ENCODE peak calls at places on chromosomes 2 and 18, in four cellular contexts. L is vagina, W is Caco-2, T is RWPE2. J is an unnamed sample. For H3K36me3, the result is how much of the 10 kb centered on the place peaks cover.

GRCh38 chr18:52716926-52717325 is 376.9 kb downstream of the DCC start:
- DNase-seq in L (no peak), W (peak), T (no peak), J (no peak)

GRCh38 chr2:132969371-132969985 is 299.5 kb upstream of the LYPD1 start:
- DNase-seq in L (no peak), T (no peak), W (no peak), J (no peak)

GRCh38 chr2:108926561-108927380 is 62.2 kb downstream of the EDAR start:
- DNase-seq in L (no peak), W (no peak), T (no peak), J (no peak)

GRCh38 chr18:24249716-24250115 is 110.9 kb downstream of the CABYR start:
- DNase-seq in L (no peak), T (no peak), W (no peak), J (no peak)

GRCh38 chr2:239113164-239113563 is 265.3 kb downstream of the TWIST2 start:
- DNase-seq in W (peak), L (no peak), T (no peak), J (no peak)

GRCh38 chr2:232309592-232309991 is 69.0 kb upstream of the ALPP start:
- DNase-seq in L (no peak), W (no peak), T (no peak), J (no peak)

GRCh38 chr18:12862467-12862866 is 21.6 kb downstream of the PTPN2 start:
- DNase-seq in W (peak), L (no peak), T (no peak), J (peak)

GRCh38 chr2:30666307-30666874 is 140.9 kb downstream of the CAPN13 start:
- DNase-seq in W (no peak), T (peak), L (no peak), J (peak)

GRCh38 chr2:24457730-24458129 is 33.3 kb upstream of the NCOA1 start:
- DNase-seq in T (no peak), W (no peak), L (no peak), J (no peak)

GRCh38 chr2:127090281-127091128 is 16.4 kb downstream of the BIN1 start:
- DNase-seq in L (no peak), W (no peak), T (no peak), J (no peak)

GRCh38 chr18:69758458-69758857 is 189.2 kb downstream of the CD226 start:
- DNase-seq in W (no peak), T (no peak), L (no peak), J (no peak)

DNA sequence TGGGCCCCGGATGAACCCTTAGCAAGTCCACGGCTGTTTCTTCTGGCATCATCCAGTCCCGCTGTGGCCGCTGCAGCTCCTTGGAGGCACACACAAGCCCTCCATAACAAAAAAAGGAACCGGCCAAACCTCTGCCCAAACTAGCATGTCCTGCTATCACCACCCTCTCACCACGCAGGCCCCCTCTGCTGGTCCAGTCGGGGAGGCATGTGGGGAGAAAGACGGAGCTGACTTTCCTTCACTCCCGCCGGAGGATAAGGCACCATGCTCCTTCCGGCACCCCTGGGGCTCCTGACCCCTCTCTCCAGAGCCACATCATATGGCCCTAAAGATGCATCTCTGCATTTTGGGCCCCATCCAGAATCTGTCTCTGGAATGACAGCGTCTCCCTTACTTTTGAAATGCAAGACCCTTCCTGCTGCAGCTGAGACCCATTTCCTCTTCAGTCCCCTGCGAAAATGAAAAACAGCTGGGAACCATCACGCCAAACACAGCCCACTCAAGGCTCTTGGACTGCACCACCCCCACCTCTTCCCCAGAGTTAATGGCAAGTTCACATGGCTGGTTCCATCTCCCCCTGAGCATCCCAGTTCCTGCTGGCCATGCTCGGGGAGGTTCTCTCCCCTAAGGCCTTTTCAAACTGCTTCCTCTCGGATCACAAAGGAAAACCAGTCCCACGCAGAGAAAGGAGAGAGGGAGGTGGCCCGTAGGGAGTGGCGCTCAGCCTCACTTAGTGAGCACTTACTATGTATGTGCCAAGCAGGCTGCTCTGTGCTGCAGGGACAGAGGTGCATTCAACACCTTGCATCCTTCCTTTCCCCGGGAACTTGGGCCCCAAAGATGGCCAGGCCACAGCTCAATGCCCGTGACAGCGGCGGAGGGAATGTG is 35.2 kb upstream of the MLPH start:
- DNase-seq in W (no peak), L (no peak), T (no peak), J (no peak)
- TF ChIP-seq CTCF in W (no peak), L (no peak), T (no peak), J (peak)

GRCh38 chr2:174036825-174037224 is 71.7 kb upstream of the SP3 start:
- DNase-seq in T (no peak), L (no peak), W (no peak), J (no peak)

GRCh38 chr2:174040417-174040701 is 75.2 kb upstream of the SP3 start:
- DNase-seq in T (no peak), W (no peak), L (no peak), J (no peak)

GRCh38 chr2:174035981-174036742 is 71.0 kb upstream of the SP3 start:
- DNase-seq in T (no peak), L (peak), W (peak), J (no peak)

GRCh38 chr2:174038472-174038871 is 73.3 kb upstream of the SP3 start:
- DNase-seq in W (no peak), L (no peak), T (no peak), J (no peak)

DNA sequence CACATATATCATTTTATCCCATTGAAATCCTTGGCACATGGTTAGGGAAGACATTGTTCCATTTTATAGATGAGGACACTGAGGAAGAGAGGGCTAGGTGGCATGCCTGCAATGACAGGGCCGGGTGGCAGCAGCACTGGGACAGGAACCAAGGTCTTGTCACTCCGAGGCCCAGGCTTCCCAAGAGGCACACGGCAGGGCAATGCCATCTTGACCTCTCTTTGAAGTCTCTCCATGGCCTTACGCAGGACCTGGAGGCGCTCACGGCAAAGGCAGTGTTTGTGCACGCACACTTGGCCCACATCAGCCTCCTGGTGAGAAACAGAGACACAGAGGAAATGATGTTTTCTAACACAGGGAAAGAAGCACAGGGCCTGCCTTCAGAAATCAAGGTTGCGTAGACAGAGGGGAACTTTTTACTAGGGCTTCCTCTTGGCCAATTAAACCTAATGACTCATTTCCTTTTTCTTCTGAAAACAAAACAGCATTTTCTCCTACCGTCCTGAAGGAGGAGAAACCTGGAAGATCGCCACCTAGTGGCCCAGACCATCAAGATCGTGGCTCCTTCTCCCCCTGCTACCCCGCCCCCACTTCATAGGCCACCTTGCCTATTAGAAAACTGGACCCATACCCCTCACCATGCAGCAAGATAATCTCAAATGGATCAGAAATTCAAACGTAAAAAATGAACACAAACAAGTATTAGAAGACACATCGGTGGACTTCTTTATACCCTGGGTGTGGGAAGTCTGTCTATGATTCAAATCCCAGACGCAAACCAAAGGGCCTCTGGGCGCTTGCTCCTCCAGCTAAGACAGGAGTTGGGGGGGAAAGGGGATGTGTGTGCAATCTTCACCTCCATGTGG is 74.6 kb upstream of the SP3 start:
- DNase-seq in W (peak), T (peak), L (no peak), J (peak)
- H3K4me3 ChIP-seq in W (no peak), T (no peak), L (no peak), J (no peak)

GRCh38 chr2:36420569-36421164 is 65.1 kb downstream of the CRIM1 start:
- DNase-seq in W (no peak), T (no peak), L (no peak), J (no peak)

GRCh38 chr2:36427790-36428243 is 72.2 kb downstream of the CRIM1 start:
- DNase-seq in T (no peak), L (no peak), W (peak), J (no peak)

GRCh38 chr2:36423619-36424120 is 68.1 kb downstream of the CRIM1 start:
- DNase-seq in L (no peak), W (no peak), T (no peak), J (no peak)

GRCh38 chr2:36423172-36423571 is 67.6 kb downstream of the CRIM1 start:
- DNase-seq in T (no peak), W (no peak), L (no peak), J (no peak)

GRCh38 chr2:36425771-36426340 is 70.3 kb downstream of the CRIM1 start:
- DNase-seq in T (no peak), L (no peak), W (no peak), J (no peak)
- H3K36me3 ChIP-seq in T (half or more), L (under half), W (under half), J (under half)

GRCh38 chr2:122822319-122822718 is 1066.9 kb downstream of the TSN start:
- DNase-seq in L (no peak), T (no peak), W (no peak), J (no peak)
- TF ChIP-seq CTCF in L (no peak), T (no peak), W (no peak), J (no peak)

GRCh38 chr2:144937899-144938298 is 418.0 kb upstream of the ZEB2 start:
- DNase-seq in L (no peak), T (no peak), W (no peak), J (no peak)
- H3K4me3 ChIP-seq in L (no peak), T (no peak), W (no peak), J (no peak)

GRCh38 chr2:9451231-9451630 is 23.1 kb upstream of the IAH1 start:
- DNase-seq in T (no peak), L (no peak), W (no peak), J (no peak)
- H3K36me3 ChIP-seq in T (half or more), L (under half), W (under half), J (under half)

GRCh38 chr18:54906636-54907180 is 52.6 kb downstream of the CCDC68 start:
- DNase-seq in L (no peak), T (no peak), W (no peak), J (no peak)
- TF ChIP-seq CTCF in L (no peak), T (no peak), W (no peak), J (no peak)

DNA sequence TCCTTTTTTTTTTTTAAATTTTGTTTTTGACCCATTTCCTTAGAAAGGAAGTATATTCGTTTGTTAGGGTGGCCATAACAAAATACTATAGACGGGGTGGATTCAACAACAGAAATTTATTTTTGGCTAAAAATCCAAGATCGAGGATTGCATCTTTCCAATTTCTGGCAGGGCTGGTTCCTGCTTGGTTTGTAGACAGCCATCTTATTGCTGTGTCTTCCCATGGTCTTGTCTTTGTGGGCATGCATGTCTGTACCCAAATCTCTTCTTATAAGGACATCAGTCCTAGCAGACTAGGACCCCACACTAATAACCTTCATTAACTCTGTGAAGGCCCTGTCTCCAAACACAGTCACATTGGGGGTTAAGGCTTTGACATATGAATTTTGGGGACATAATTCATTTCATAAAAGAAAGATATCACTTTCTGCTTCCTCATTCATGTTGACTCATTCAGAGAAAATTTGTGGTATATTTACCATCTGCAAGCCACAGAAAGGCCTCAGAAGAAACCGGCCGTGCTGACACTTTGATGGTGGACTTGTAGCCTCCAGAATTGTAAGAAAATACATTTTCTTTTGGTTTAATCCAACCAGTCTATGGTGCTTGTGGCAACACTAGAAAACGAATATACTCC is 262.1 kb downstream of the LPIN1 start:
- DNase-seq in T (no peak), L (no peak), W (no peak), J (no peak)
- H3K4me3 ChIP-seq in T (no peak), L (no peak), W (no peak), J (no peak)

DNA sequence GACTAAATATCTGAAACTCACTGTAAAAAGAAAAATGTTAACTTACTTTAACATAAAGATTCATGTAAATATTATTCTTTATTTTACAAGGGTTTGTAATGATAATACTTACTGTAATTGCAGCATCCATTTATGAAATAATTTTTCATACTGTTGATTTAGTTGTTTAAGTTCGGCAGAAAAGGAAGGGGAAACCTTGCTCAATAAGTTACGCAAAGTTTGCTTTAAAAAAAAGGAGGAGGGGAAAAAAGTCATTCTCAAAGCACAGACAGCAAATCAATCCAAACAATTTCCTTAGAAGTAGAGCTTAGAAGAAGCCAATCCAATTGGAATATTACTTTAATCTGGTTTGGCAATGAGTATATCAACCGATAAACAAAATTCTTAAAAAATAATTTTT is 32.2 kb downstream of the ORC2 start:
- DNase-seq in T (no peak), L (no peak), W (no peak), J (no peak)
- H3K36me3 ChIP-seq in T (half or more), L (half or more), W (under half), J (under half)